ENCODE peak calls at places on chromosomes 13 and 19, in eight cellular contexts. Z is astrocyte, V is heart right ventricle, E is left ventricle myocardium inferior, P is body of pancreas, U is IMR-90, Y is tibial artery, F is cardiac muscle cell. O is an unnamed sample.
A peak's percentile ranks its signal among the peaks of the same experiment; 100 is the strongest.

GRCh38 chr19:6271721-6272410 is 7.9 kb downstream of the MLLT1 start:
- DNase-seq in Z (peak; percentile 80), V (peak; percentile 89), E (peak; percentile 93), P (peak; percentile 79), U (peak; percentile 74), Y (peak; percentile 83), F (peak; percentile 71), O (peak; percentile 90)

GRCh38 chr13:24208314-24208713 is 47.8 kb downstream of the SPATA13 start:
- DNase-seq in Z (peak; percentile 86), V (no peak), E (no peak), P (no peak), U (peak; percentile 95), Y (peak; percentile 47), F (no peak), O (peak; percentile 73)

GRCh38 chr13:24605923-24606372 is 74.3 kb upstream of the ATP12A start:
- DNase-seq in Z (no peak), V (no peak), E (no peak), P (peak; percentile 13), U (peak; percentile 11), Y (no peak), F (no peak), O (peak; percentile 54)

GRCh38 chr19:52646571-52647222 is 8.5 kb upstream of the ZNF83 start:
- DNase-seq in Z (peak; percentile 65), V (no peak), E (no peak), P (no peak), U (peak; percentile 29), Y (no peak), F (no peak), O (no peak)

GRCh38 chr13:34162545-34162936 is 344.6 kb downstream of the RFC3 start:
- DNase-seq in Z (peak; percentile 93), V (no peak), E (no peak), P (no peak), U (peak; percentile 34), Y (no peak), F (no peak), O (peak; percentile 61)

GRCh38 chr13:106795847-106796246 is 227.9 kb upstream of the ARGLU1 start:
- DNase-seq in Z (no peak), V (no peak), E (no peak), P (no peak), U (no peak), Y (no peak), F (no peak), O (no peak)

GRCh38 chr13:106232680-106233079 is 302.8 kb downstream of the EFNB2 start:
- DNase-seq in Z (no peak), V (no peak), E (no peak), P (no peak), U (no peak), Y (no peak), F (peak; percentile 25), O (no peak)

GRCh38 chr13:66665991-66666390 is 564.1 kb downstream of the PCDH9 start:
- DNase-seq in Z (peak; percentile 92), V (no peak), E (peak; percentile 13), P (peak; percentile 12), U (peak; percentile 88), Y (no peak), F (peak; percentile 45), O (peak; percentile 86)

GRCh38 chr13:96053003-96053703 is at the start of gene UGGT2:
- DNase-seq in Z (peak; percentile 87), V (peak; percentile 94), E (peak; percentile 96), P (peak; percentile 97), U (peak; percentile 94), Y (peak; percentile 92), F (peak; percentile 94), O (peak; percentile 98)

GRCh38 chr19:51815038-51815437 is 20.1 kb downstream of the FPR3 start:
- DNase-seq in Z (no peak), V (no peak), E (no peak), P (no peak), U (no peak), Y (no peak), F (no peak), O (no peak)

GRCh38 chr13:23956106-23956505 is 58.8 kb upstream of the C1QTNF9B start:
- DNase-seq in Z (peak; percentile 81), V (no peak), E (no peak), P (no peak), U (peak; percentile 55), Y (no peak), F (no peak), O (peak; percentile 22)

GRCh38 chr19:12884926-12885748 is 1.9 kb downstream of the KLF1 start:
- DNase-seq in Z (peak; percentile 16), V (peak; percentile 47), E (peak; percentile 60), P (peak; percentile 97), U (peak; percentile 28), Y (no peak), F (peak; percentile 72), O (peak; percentile 62)

GRCh38 chr19:798415-799075 is 1.3 kb downstream of the PTBP1 start:
- DNase-seq in Z (no peak), V (no peak), E (no peak), P (peak; percentile 64), U (no peak), Y (no peak), F (peak; percentile 20), O (peak; percentile 59)

GRCh38 chr13:37127706-37128241 is 22.3 kb upstream of the CSNK1A1L start:
- DNase-seq in Z (peak; percentile 98), V (peak; percentile 51), E (no peak), P (no peak), U (peak; percentile 94), Y (peak; percentile 25), F (no peak), O (peak; percentile 73)

GRCh38 chr13:94054159-94054558 is 425.3 kb downstream of the DCT start:
- DNase-seq in Z (no peak), V (no peak), E (no peak), P (no peak), U (no peak), Y (no peak), F (peak; percentile 47), O (no peak)

GRCh38 chr13:68056816-68057710 is 826.9 kb upstream of the PCDH9 start:
- DNase-seq in Z (peak; percentile 84), V (no peak), E (no peak), P (peak; percentile 8), U (peak; percentile 1), Y (no peak), F (no peak), O (peak; percentile 29)

GRCh38 chr13:29702912-29703351 is 107.4 kb upstream of the SLC7A1 start:
- DNase-seq in Z (peak; percentile 87), V (peak; percentile 39), E (peak; percentile 28), P (no peak), U (peak; percentile 69), Y (peak; percentile 44), F (no peak), O (peak; percentile 89)

GRCh38 chr13:99605417-99606321 is 104.4 kb downstream of the TM9SF2 start:
- DNase-seq in Z (peak; percentile 2), V (peak; percentile 44), E (peak; percentile 38), P (peak; percentile 82), U (no peak), Y (peak; percentile 40), F (peak; percentile 52), O (peak; percentile 64)

GRCh38 chr13:76884571-76885202 is 1.5 kb downstream of the KCTD12 start:
- DNase-seq in Z (peak; percentile 19), V (peak; percentile 11), E (no peak), P (no peak), U (peak; percentile 20), Y (no peak), F (peak; percentile 1), O (peak; percentile 60)
- H3K4me1 ChIP-seq in Z (peaks cover 15% of the 10 kb centered on the region), V (peaks cover 14% of the 10 kb centered on the region), E (peaks cover 70% of the 10 kb centered on the region), P (peaks cover 24% of the 10 kb centered on the region), U (peaks cover 6% of the 10 kb centered on the region), Y (no peaks in the 10 kb centered on the region), F (peaks cover 21% of the 10 kb centered on the region), O (peaks cover 48% of the 10 kb centered on the region)

GRCh38 chr19:15721208-15721607 is 6.6 kb upstream of the OR10H2 start:
- DNase-seq in Z (no peak), V (no peak), E (no peak), P (no peak), U (no peak), Y (no peak), F (no peak), O (no peak)

GRCh38 chr19:15714638-15715037 is 13.2 kb upstream of the OR10H2 start:
- DNase-seq in Z (no peak), V (no peak), E (no peak), P (no peak), U (no peak), Y (no peak), F (no peak), O (no peak)

GRCh38 chr19:15722956-15723355 is 4.9 kb upstream of the OR10H2 start:
- DNase-seq in Z (no peak), V (no peak), E (no peak), P (no peak), U (no peak), Y (no peak), F (no peak), O (no peak)

GRCh38 chr19:15715642-15716041 is 12.2 kb upstream of the OR10H2 start:
- DNase-seq in Z (no peak), V (no peak), E (no peak), P (no peak), U (no peak), Y (no peak), F (no peak), O (no peak)

DNA sequence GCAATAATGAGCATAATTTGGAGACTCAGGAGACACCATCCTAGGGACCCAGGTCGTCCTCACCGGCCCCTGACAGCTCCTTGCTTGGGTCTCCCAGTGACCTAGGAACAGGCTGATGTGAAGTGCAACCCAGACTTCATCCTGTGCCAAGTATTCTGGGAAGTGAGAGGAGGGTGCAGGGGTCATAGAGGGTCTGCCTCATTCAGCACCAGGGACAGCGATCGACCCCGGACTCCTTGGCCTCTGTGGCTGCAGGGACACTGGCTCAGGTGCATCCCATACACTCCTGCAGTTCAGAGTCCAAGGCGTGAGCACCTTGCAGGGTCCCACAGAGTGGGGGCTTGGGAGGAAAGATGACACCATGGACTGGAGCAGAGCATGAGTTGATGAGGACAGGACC is 10.0 kb upstream of the OR10H2 start:
- DNase-seq in Z (no peak), V (no peak), E (no peak), P (no peak), U (no peak), Y (no peak), F (no peak), O (no peak)
- H3K36me3 ChIP-seq in Z (no peaks in the 10 kb centered on the region), V (no peaks in the 10 kb centered on the region), E (no peaks in the 10 kb centered on the region), P (no peaks in the 10 kb centered on the region), U (no peaks in the 10 kb centered on the region), Y (no peaks in the 10 kb centered on the region), F (no peaks in the 10 kb centered on the region), O (no peaks in the 10 kb centered on the region)

GRCh38 chr19:47446534-47447469 is 24.9 kb downstream of the SLC8A2 start:
- DNase-seq in Z (no peak), V (no peak), E (no peak), P (no peak), U (no peak), Y (no peak), F (peak; percentile 61), O (no peak)
- H3K27me3 ChIP-seq in Z (peaks cover 70% of the 10 kb centered on the region), V (peaks cover 96% of the 10 kb centered on the region), E (peaks cover 99% of the 10 kb centered on the region), P (no peaks in the 10 kb centered on the region), U (peaks cover 70% of the 10 kb centered on the region), Y (peaks cover 83% of the 10 kb centered on the region), F (peaks cover 45% of the 10 kb centered on the region), O (peaks cover 72% of the 10 kb centered on the region)

DNA sequence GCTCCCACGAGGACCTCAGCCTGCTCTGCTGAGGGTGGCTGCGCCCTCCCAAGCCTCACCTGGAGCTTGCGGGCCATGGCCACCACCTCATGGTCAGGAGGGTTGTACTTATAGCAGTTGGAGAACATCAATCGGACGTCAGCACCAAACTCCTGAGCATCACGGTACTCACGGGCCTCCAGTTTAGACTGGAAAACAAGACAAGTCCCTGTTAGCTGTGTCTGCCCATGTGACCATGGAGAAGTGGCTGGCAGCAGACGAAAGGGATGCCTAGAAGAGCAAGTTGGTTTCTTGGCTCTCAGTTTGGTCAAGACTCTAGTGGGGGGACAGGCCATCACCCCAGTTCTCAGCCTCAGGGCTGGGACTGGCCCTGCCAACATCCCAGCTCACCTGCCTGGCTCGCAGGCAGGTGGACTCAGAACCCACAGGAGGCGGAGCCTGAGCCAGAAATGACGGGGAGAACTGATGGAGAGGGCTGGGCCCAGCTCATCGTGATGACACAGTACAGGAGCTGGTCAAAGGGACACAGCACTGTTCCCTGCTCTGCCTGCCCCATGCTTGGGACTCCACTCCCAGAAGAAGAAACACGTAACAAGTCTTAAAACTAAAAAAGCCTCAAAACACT is 31.2 kb upstream of the EPHX3 start:
- DNase-seq in Z (no peak), V (no peak), E (no peak), P (no peak), U (no peak), Y (no peak), F (no peak), O (no peak)
- H3K4me1 ChIP-seq in Z (peaks cover 14% of the 10 kb centered on the region), V (peaks cover 44% of the 10 kb centered on the region), E (peaks cover 53% of the 10 kb centered on the region), P (peaks cover 65% of the 10 kb centered on the region), U (peaks cover 27% of the 10 kb centered on the region), Y (peaks cover 46% of the 10 kb centered on the region), F (no peaks in the 10 kb centered on the region), O (peaks cover 24% of the 10 kb centered on the region)

O was measured in adipocyte.